ENCODE peak calls at places on chromosomes 7 and 10, in six cellular contexts. T, Y, B, L, H and G are unnamed samples.

GRCh38 chr7:145698526-145699262 is 417.9 kb upstream of the CNTNAP2 start:
- DNase-seq in T (no peak), L (peak), H (peak), Y (no peak), B (no peak), G (no peak)

GRCh38 chr7:108245523-108246226 is 115.5 kb upstream of the LAMB4 start:
- DNase-seq in L (no peak), T (no peak), Y (no peak), H (no peak), B (no peak), G (no peak)

GRCh38 chr10:11318812-11319598 is 292.4 kb downstream of the USP6NL start:
- DNase-seq in Y (no peak), T (no peak), H (no peak), B (no peak), L (no peak), G (no peak)

GRCh38 chr10:122307669-122308486 is 36.8 kb downstream of the BTBD16 start:
- DNase-seq in H (peak), Y (no peak), T (peak), L (peak), B (no peak), G (no peak)

GRCh38 chr10:97406064-97406463 is 4.9 kb upstream of the RRP12 start:
- DNase-seq in H (no peak), L (no peak), Y (no peak), B (no peak), T (no peak), G (no peak)

GRCh38 chr7:116706668-116707126 is 34.7 kb downstream of the MET start:
- DNase-seq in H (peak), Y (no peak), T (no peak), L (peak), B (no peak), G (no peak)

GRCh38 chr10:78457804-78458483 is 424.3 kb downstream of the RPS24 start:
- DNase-seq in B (no peak), Y (no peak), H (no peak), L (no peak), T (no peak), G (no peak)

GRCh38 chr10:88966785-88967184 is 14.2 kb upstream of the ACTA2 start:
- DNase-seq in L (no peak), H (no peak), Y (no peak), T (peak), B (no peak), G (no peak)

GRCh38 chr7:134954197-134955082 is 31.9 kb upstream of the AGBL3 start:
- DNase-seq in H (peak), L (no peak), B (no peak), T (no peak), Y (no peak), G (no peak)

GRCh38 chr7:148135106-148135505 is 455.5 kb upstream of the C7orf33 start:
- DNase-seq in T (no peak), Y (no peak), H (no peak), B (no peak), L (no peak), G (no peak)

DNA sequence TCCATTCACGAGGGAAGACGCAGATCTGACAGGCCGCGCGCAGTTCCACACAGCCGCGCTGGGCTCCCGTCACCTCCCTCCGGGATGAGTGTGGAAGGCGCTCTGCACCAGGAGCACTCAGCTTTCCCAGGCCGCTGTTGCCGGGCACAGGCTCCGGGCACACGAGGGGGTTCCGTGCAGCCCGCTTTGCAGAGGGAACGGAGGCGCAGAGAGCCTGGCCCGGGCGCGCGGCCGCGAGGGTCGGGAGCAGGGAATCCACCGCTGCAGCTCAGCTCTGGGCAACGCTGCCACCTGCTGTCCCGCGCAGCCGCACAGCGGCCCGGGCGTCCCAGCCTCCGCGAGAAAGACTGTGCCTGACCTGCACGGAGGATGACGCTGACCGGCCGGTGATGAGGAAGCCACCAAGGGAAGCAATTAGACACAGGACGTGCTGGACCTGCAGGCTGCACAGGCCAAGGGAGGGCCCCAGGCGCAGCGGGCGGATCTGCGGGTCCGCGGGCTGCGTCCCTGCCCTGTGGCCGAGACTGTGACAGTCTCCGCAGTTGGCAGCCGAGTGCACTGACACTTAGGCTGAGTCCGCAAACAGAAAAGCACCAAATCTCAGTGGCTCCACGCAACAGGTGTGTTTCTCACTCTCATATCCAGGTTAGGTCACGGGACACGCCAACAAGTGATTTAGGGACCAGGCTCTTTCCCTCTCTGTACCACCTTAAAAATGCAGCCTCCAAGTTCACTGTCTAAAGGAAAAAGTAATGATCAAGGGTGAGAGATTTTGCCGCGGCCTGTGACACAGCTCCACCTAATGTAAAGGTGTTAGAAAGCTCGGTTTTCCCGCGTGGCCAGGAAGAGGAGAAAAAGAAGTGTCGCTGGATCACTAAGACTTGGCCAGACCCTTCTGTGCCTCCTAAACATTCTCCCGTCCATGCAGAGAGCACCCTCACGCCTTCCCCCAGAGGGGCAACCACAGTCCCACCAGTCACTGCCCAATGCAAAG is 94.5 kb downstream of the SEC61G start:
- DNase-seq in H (peak), L (peak), T (peak), B (peak), Y (peak), G (peak)
- TF ChIP-seq CTCF in H (peak), L (peak), T (peak), B (peak), Y (peak), G (peak)

GRCh38 chr10:7085913-7086589 is 324.8 kb downstream of the SFMBT2 start:
- DNase-seq in Y (peak), T (no peak), L (no peak), H (no peak), B (no peak), G (no peak)
- TF ChIP-seq CTCF in Y (peak), T (peak), L (no peak), H (no peak), B (no peak), G (no peak)

DNA sequence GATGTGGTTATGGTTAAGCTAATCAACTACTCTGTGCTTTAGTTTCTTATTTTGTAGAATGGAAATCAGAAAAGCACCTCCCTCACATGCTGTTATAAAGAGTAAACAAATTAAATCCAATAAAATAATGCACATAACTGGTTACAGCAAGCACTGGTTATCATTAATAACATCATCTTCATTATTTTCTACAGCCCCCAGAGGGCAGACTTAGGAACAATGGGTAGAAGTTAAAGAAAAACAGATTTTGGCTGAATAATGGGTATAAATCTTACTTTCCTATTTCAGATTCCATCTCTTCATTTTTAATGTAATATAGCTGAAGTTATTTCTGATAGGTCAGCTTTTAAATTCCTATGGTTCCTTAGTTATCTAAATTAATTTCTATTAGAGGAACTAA is 126.5 kb downstream of the DOCK4 start:
- DNase-seq in L (no peak), T (no peak), B (no peak), H (no peak), Y (no peak), G (no peak)
- TF ChIP-seq CTCF in L (peak), T (peak), B (peak), H (peak), Y (peak), G (peak)

DNA sequence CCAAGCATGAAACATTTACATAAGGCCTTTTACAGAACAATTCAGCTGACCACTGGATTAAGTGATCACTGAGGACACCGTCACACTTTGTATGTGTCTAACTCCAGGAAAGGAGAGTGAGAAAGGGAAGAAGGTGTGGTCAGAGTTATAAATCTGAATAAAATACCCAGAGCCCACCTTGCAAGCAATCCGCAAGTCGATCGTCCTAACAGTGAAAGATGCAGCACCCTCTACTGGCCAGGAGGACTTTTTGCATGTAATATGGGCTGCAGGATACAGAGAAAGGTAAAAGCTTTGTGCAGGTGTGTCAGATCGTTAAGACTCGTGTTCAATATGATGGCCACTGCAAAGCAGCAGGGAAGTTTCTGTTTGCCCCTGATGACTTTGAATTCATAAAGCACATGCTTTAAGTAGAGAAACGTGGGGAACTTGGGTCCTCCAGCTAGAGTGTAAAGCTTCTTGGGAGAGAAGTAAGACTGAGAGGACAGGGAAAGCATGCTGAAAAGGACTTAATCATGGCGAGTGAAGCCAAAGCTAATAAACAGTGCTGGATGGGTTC is 68.5 kb upstream of the BMPER start:
- DNase-seq in Y (peak), B (no peak), T (no peak), L (no peak), H (no peak), G (no peak)
- TF ChIP-seq CTCF in Y (peak), B (no peak), T (no peak), L (peak), H (peak), G (peak)

GRCh38 chr10:116002735-116003134 is 270.3 kb downstream of the GFRA1 start:
- DNase-seq in T (no peak), H (no peak), B (no peak), Y (no peak), L (no peak), G (no peak)
- TF ChIP-seq CTCF in T (no peak), H (no peak), B (no peak), Y (no peak), L (no peak), G (no peak)

GRCh38 chr10:24701447-24701846 is 22.2 kb downstream of the ARHGAP21 start:
- DNase-seq in B (no peak), L (no peak), T (no peak), H (no peak), Y (no peak), G (no peak)
- TF ChIP-seq CTCF in B (no peak), L (no peak), T (no peak), H (no peak), Y (no peak), G (no peak)

DNA sequence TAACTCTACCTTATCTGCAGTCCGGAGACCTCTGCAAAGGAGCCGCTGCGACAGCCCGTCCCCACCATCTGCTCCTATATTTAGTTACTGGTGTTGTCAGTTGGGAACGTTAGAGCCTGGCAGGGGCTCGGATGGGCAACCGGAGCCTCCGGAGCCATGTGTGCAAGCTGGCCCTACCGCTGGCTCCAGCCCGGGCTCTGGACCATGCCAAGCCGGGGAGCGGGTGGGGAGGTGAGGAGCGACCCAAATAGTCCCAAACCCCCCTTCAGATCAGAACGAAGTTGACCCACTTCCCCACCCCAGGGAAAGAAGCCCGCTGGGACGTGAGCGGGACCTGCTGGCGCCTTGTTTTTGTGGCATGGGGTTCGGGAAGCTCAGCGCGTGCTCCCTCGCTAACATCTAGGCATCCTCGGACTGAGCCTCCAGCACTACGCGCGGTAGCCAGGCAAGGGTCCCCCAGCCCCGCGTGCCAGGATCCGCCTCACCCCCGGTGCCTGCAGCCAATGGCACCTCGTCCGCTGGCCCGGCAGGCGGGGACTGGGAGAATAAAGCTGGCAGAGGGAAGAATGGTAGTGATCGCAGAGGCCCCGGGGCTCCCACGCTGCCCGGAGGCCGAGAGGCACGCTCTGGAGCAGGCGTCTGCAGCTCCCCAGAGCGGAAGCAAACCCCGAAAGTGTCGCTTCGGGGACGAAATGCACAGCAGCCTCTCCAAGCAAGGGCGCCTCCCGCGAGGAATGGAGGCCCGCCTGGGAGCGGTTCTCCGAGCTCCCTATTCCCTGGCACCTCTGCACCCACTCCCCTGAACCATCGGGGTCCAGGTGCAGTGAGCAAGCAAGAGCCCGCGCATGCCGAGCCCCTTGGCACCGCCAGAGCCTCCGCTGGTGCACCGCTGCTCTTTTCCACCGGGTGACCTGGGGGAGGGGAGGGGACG is 669 bp downstream of the LRRC20 start:
- DNase-seq in H (peak), B (peak), Y (peak), T (peak), L (peak), G (peak)
- TF ChIP-seq CTCF in H (no peak), B (no peak), Y (no peak), T (no peak), L (no peak), G (no peak)